ENCODE peak calls at places on chromosomes 12 and 14, in five cellular contexts. N, H, L, I and T are unnamed samples.

GRCh38 chr14:30874999-30875787 is 834 bp downstream of the COCH start:
- DNase-seq in N (peak; percentile 15), H (peak; percentile 18), L (no peak), I (peak; percentile 53), T (no peak)

GRCh38 chr14:68676511-68676943 is 116.3 kb downstream of the ZFP36L1 start:
- DNase-seq in N (no peak), H (no peak), L (peak; percentile 93), I (no peak), T (no peak)

GRCh38 chr12:96195845-96196451 is 1.8 kb downstream of the ELK3 start:
- DNase-seq in N (peak; percentile 31), H (peak; percentile 17), L (peak; percentile 45), I (no peak), T (peak; percentile 65)

GRCh38 chr14:99137913-99138571 is 134.0 kb downstream of the BCL11B start:
- DNase-seq in N (peak; percentile 14), H (no peak), L (no peak), I (no peak), T (no peak)

GRCh38 chr12:88501976-88502938 is 78.0 kb downstream of the KITLG start:
- DNase-seq in N (no peak), H (no peak), L (peak; percentile 47), I (peak; percentile 39), T (peak; percentile 67)

GRCh38 chr14:88079624-88080023 is 74.7 kb downstream of the GPR65 start:
- DNase-seq in N (no peak), H (no peak), L (no peak), I (no peak), T (no peak)

GRCh38 chr14:35155962-35156361 is 33.6 kb downstream of the PRORP start:
- DNase-seq in N (no peak), H (peak; percentile 8), L (peak; percentile 59), I (peak; percentile 21), T (peak; percentile 27)

GRCh38 chr12:14394317-14395058 is 29.0 kb downstream of the ATF7IP start:
- DNase-seq in N (peak; percentile 53), H (peak; percentile 29), L (peak; percentile 77), I (peak; percentile 91), T (peak; percentile 53)

GRCh38 chr12:96104566-96104965 is 69.2 kb upstream of the LTA4H start:
- DNase-seq in N (no peak), H (no peak), L (no peak), I (no peak), T (no peak)

GRCh38 chr14:50944647-50945413 is 547 bp upstream of the PYGL start:
- DNase-seq in N (peak; percentile 3), H (peak; percentile 47), L (peak; percentile 75), I (peak; percentile 72), T (peak; percentile 84)

GRCh38 chr12:125015680-125016310 is 22.4 kb downstream of the BRI3BP start:
- DNase-seq in N (no peak), H (no peak), L (no peak), I (no peak), T (no peak)

GRCh38 chr12:15306605-15307004 is 15.7 kb upstream of the PTPRO start:
- DNase-seq in N (no peak), H (no peak), L (no peak), I (no peak), T (no peak)

GRCh38 chr12:98456583-98457573 is 58.5 kb upstream of the TMPO start:
- DNase-seq in N (peak; percentile 57), H (peak; percentile 62), L (no peak), I (peak; percentile 88), T (no peak)

GRCh38 chr12:66538970-66539369 is 139.9 kb downstream of the GRIP1 start:
- DNase-seq in N (no peak), H (no peak), L (no peak), I (peak; percentile 29), T (peak; percentile 45)

GRCh38 chr12:13197526-13198141 is 1.1 kb downstream of the EMP1 start:
- DNase-seq in N (no peak), H (no peak), L (peak; percentile 59), I (no peak), T (no peak)

GRCh38 chr12:53500119-53500775 is 836 bp upstream of the TARBP2 start:
- DNase-seq in N (no peak), H (no peak), L (peak; percentile 79), I (peak; percentile 64), T (no peak)

GRCh38 chr12:71972441-71973074 is 33.9 kb downstream of the TPH2 start:
- DNase-seq in N (no peak), H (peak; percentile 9), L (peak; percentile 6), I (peak; percentile 78), T (peak; percentile 5)

GRCh38 chr12:24496755-24497154 is 452.1 kb downstream of the BCAT1 start:
- DNase-seq in N (no peak), H (no peak), L (peak; percentile 43), I (no peak), T (no peak)

GRCh38 chr12:67714648-67715047 is 66.1 kb downstream of the DYRK2 start:
- DNase-seq in N (no peak), H (no peak), L (peak; percentile 23), I (peak; percentile 98), T (peak; percentile 83)

GRCh38 chr14:56002316-56002715 is 115.9 kb upstream of the PELI2 start:
- DNase-seq in N (no peak), H (no peak), L (no peak), I (no peak), T (peak; percentile 51)

GRCh38 chr14:21498540-21499526 is 12.3 kb downstream of the METTL3 start:
- DNase-seq in N (peak; percentile 27), H (peak; percentile 40), L (peak; percentile 44), I (peak; percentile 61), T (peak; percentile 65)

GRCh38 chr12:27013606-27014084 is 539 bp downstream of the TM7SF3 start:
- DNase-seq in N (no peak), H (peak; percentile 7), L (peak; percentile 42), I (peak; percentile 82), T (peak; percentile 36)

GRCh38 chr14:53209370-53209769 is 56.2 kb upstream of the DDHD1 start:
- DNase-seq in N (no peak), H (no peak), L (peak; percentile 63), I (no peak), T (no peak)

GRCh38 chr14:98120831-98121464 is 1151.0 kb downstream of the BCL11B start:
- DNase-seq in N (no peak), H (no peak), L (peak; percentile 58), I (peak; percentile 56), T (peak; percentile 28)

GRCh38 chr12:69433653-69434052 is 36.5 kb upstream of the FRS2 start:
- DNase-seq in N (no peak), H (no peak), L (no peak), I (no peak), T (no peak)

GRCh38 chr14:102775855-102776760 is 1.1 kb upstream of the TRAF3 start:
- DNase-seq in N (peak; percentile 16), H (no peak), L (peak; percentile 46), I (peak; percentile 53), T (peak; percentile 61)

GRCh38 chr12:93174048-93174447 is 203.7 kb upstream of the NUDT4 start:
- DNase-seq in N (no peak), H (no peak), L (peak; percentile 14), I (no peak), T (no peak)

GRCh38 chr12:80778005-80778541 is 61.4 kb downstream of the MYF5 start:
- DNase-seq in N (peak; percentile 68), H (peak; percentile 71), L (peak; percentile 94), I (peak; percentile 98), T (peak; percentile 52)

GRCh38 chr12:116133149-116133548 is 144.3 kb downstream of the MED13L start:
- DNase-seq in N (no peak), H (no peak), L (peak; percentile 78), I (peak; percentile 25), T (peak; percentile 43)

GRCh38 chr14:49512147-49512551 is 74.0 kb downstream of the RPS29 start:
- DNase-seq in N (no peak), H (no peak), L (peak; percentile 75), I (no peak), T (peak; percentile 97)